ENCODE peak calls at places on chromosome 1, in eight cellular contexts. W, R, S, L, Q, H, P and O are unnamed samples.

GRCh38 chr1:224498574-224499170 is 64.1 kb upstream of the WDR26 start:
- DNase-seq in S (peak), W (no peak), Q (peak), L (peak), H (no peak), R (no peak), P (no peak), O (peak)

GRCh38 chr1:175287849-175288248 is 95.3 kb upstream of the KIAA0040 start:
- DNase-seq in P (no peak), H (no peak), W (no peak), S (no peak), L (no peak), Q (no peak), R (no peak), O (no peak)

GRCh38 chr1:63870152-63870551 is 96.3 kb downstream of the ROR1 start:
- DNase-seq in H (no peak), P (no peak), S (no peak), R (no peak), Q (no peak), L (no peak), W (no peak), O (no peak)

GRCh38 chr1:7621334-7622219 is 149.5 kb upstream of the VAMP3 start:
- DNase-seq in W (no peak), H (no peak), R (no peak), S (no peak), L (no peak), Q (no peak), P (no peak), O (no peak)

GRCh38 chr1:99520121-99520520 is 125.8 kb upstream of the PALMD start:
- DNase-seq in R (no peak), S (no peak), P (no peak), W (no peak), L (no peak), H (no peak), Q (no peak), O (no peak)

GRCh38 chr1:200970771-200971427 is 52.6 kb downstream of the KIF21B start:
- DNase-seq in R (no peak), S (no peak), L (no peak), H (no peak), P (no peak), W (no peak), Q (no peak), O (no peak)

GRCh38 chr1:7579016-7579415 is 192.1 kb upstream of the VAMP3 start:
- DNase-seq in W (no peak), P (no peak), Q (no peak), R (no peak), H (no peak), S (no peak), L (no peak), O (no peak)

GRCh38 chr1:59967141-59967697 is 40.6 kb upstream of the CYP2J2 start:
- DNase-seq in S (no peak), W (no peak), H (no peak), Q (no peak), P (no peak), R (no peak), L (no peak), O (peak)

GRCh38 chr1:160773088-160773487 is 22.9 kb upstream of the LY9 start:
- DNase-seq in S (no peak), L (no peak), R (no peak), W (no peak), H (no peak), Q (no peak), P (no peak), O (no peak)

GRCh38 chr1:183812686-183813569 is 8.0 kb downstream of the RGL1 start:
- DNase-seq in S (no peak), L (peak), R (no peak), Q (peak), W (no peak), P (no peak), H (no peak), O (peak)

GRCh38 chr1:179883040-179883501 is 986 bp downstream of the TOR1AIP1 start:
- DNase-seq in H (no peak), R (peak), Q (no peak), P (peak), S (no peak), W (no peak), L (no peak), O (peak)

GRCh38 chr1:234975122-234975940 is 153.3 kb downstream of the TOMM20 start:
- DNase-seq in L (peak), R (no peak), H (no peak), S (peak), P (peak), W (no peak), Q (no peak), O (peak)

GRCh38 chr1:63277195-63278192 is 44.9 kb upstream of the FOXD3 start:
- DNase-seq in P (no peak), L (no peak), R (no peak), W (no peak), H (no peak), S (no peak), Q (no peak), O (no peak)

GRCh38 chr1:46448109-46448911 is 41.3 kb upstream of the DMBX1 start:
- DNase-seq in P (no peak), L (no peak), S (no peak), R (no peak), Q (peak), H (no peak), W (no peak), O (no peak)

GRCh38 chr1:158527190-158527815 is 26.9 kb downstream of the OR6Y1 start:
- DNase-seq in H (no peak), S (peak), Q (no peak), R (peak), W (no peak), L (peak), P (peak), O (no peak)

GRCh38 chr1:119587328-119587727 is 60.7 kb downstream of the ZNF697 start:
- DNase-seq in W (no peak), S (no peak), P (no peak), Q (no peak), H (no peak), R (no peak), L (no peak), O (peak)

GRCh38 chr1:197099444-197099843 is 32.4 kb upstream of the F13B start:
- DNase-seq in R (no peak), H (no peak), L (no peak), P (no peak), S (no peak), W (no peak), Q (no peak), O (no peak)

GRCh38 chr1:248906741-248907661 is 966 bp downstream of the PGBD2 start:
- DNase-seq in Q (no peak), R (no peak), S (peak), W (no peak), L (no peak), P (no peak), H (no peak), O (no peak)

GRCh38 chr1:109659145-109659544 is 3.2 kb downstream of the GSTM4 start:
- DNase-seq in S (no peak), H (no peak), P (no peak), R (no peak), L (no peak), W (no peak), Q (no peak), O (no peak)

GRCh38 chr1:159030865-159031472 is 21.3 kb downstream of the IFI16 start:
- DNase-seq in P (no peak), Q (no peak), S (no peak), W (no peak), L (no peak), R (no peak), H (no peak), O (no peak)

GRCh38 chr1:29394521-29394921 is 158.2 kb downstream of the PTPRU start:
- DNase-seq in W (no peak), Q (no peak), R (no peak), H (no peak), P (no peak), L (no peak), S (no peak), O (no peak)

GRCh38 chr1:95974586-95974985 is 740.6 kb downstream of the RWDD3 start:
- DNase-seq in W (no peak), P (no peak), R (no peak), L (peak), H (no peak), Q (peak), S (no peak), O (no peak)

GRCh38 chr1:22262583-22262982 is 119.7 kb upstream of the WNT4 start:
- DNase-seq in S (no peak), P (no peak), H (no peak), W (no peak), Q (peak), L (no peak), R (no peak), O (no peak)

GRCh38 chr1:3463408-3463811 is 8.9 kb downstream of the ARHGEF16 start:
- DNase-seq in S (no peak), P (no peak), R (no peak), L (no peak), W (no peak), H (no peak), Q (no peak), O (no peak)

GRCh38 chr1:19661721-19662228 is 2.9 kb upstream of the HTR6 start:
- DNase-seq in Q (no peak), H (no peak), R (peak), L (no peak), W (no peak), S (peak), P (no peak), O (peak)

GRCh38 chr1:201501144-201501543 is 5.8 kb downstream of the CSRP1 start:
- DNase-seq in P (no peak), W (no peak), S (no peak), R (no peak), Q (no peak), H (no peak), L (peak), O (no peak)

GRCh38 chr1:18948913-18949688 is 7.4 kb downstream of the IFFO2 start:
- DNase-seq in Q (no peak), R (no peak), H (no peak), W (no peak), S (no peak), L (peak), P (no peak), O (peak)

GRCh38 chr1:116568925-116569490 is 1.8 kb downstream of the CD58 start:
- DNase-seq in Q (no peak), H (no peak), L (no peak), P (no peak), W (no peak), R (no peak), S (no peak), O (no peak)

GRCh38 chr1:156705918-156706646 is 699 bp upstream of the CRABP2 start:
- DNase-seq in W (peak), P (peak), S (peak), R (peak), L (peak), H (peak), Q (peak), O (peak)